ENCODE peak calls at places on chromosomes 13 and 19, in eight cellular contexts. One of them, this sample, is unnamed.

GRCh38 chr19:2494447-2495129 is 18.7 kb downstream of the GADD45B start:
- DNase-seq in adrenal gland: peak
- DNase-seq in CD4-positive, alpha-beta memory T cell: peak
- DNase-seq in GM23338: peak
- DNase-seq in effector memory CD4-positive, alpha-beta T cell: peak
- DNase-seq in AG09309: no peak
- DNase-seq in fibroblast of the aortic adventitia: peak
- DNase-seq in aorta: peak
- DNase-seq in this sample: peak

GRCh38 chr19:2964874-2965273 is 12.5 kb upstream of the TLE6 start:
- DNase-seq in aorta: no peak
- DNase-seq in fibroblast of the aortic adventitia: no peak
- DNase-seq in effector memory CD4-positive, alpha-beta T cell: no peak
- DNase-seq in AG09309: no peak
- DNase-seq in adrenal gland: no peak
- DNase-seq in CD4-positive, alpha-beta memory T cell: no peak
- DNase-seq in GM23338: no peak
- DNase-seq in this sample: no peak

GRCh38 chr13:65555973-65556372 is 1674.2 kb downstream of the PCDH9 start:
- DNase-seq in GM23338: no peak
- DNase-seq in aorta: no peak
- DNase-seq in effector memory CD4-positive, alpha-beta T cell: no peak
- DNase-seq in AG09309: no peak
- DNase-seq in adrenal gland: no peak
- DNase-seq in CD4-positive, alpha-beta memory T cell: no peak
- DNase-seq in fibroblast of the aortic adventitia: no peak
- DNase-seq in this sample: no peak

GRCh38 chr19:17777840-17778620 is 16.9 kb upstream of the B3GNT3 start:
- DNase-seq in fibroblast of the aortic adventitia: no peak
- DNase-seq in aorta: peak
- DNase-seq in effector memory CD4-positive, alpha-beta T cell: no peak
- DNase-seq in AG09309: no peak
- DNase-seq in adrenal gland: peak
- DNase-seq in GM23338: peak
- DNase-seq in CD4-positive, alpha-beta memory T cell: no peak
- DNase-seq in this sample: no peak

GRCh38 chr13:32415019-32415418 is 12.9 kb downstream of the N4BP2L1 start:
- DNase-seq in aorta: no peak
- DNase-seq in fibroblast of the aortic adventitia: peak
- DNase-seq in GM23338: peak
- DNase-seq in CD4-positive, alpha-beta memory T cell: no peak
- DNase-seq in effector memory CD4-positive, alpha-beta T cell: no peak
- DNase-seq in adrenal gland: no peak
- DNase-seq in AG09309: no peak
- DNase-seq in this sample: no peak

GRCh38 chr13:72637561-72637960 is 89.9 kb downstream of the MZT1 start:
- DNase-seq in effector memory CD4-positive, alpha-beta T cell: no peak
- DNase-seq in fibroblast of the aortic adventitia: no peak
- DNase-seq in GM23338: peak
- DNase-seq in adrenal gland: no peak
- DNase-seq in AG09309: no peak
- DNase-seq in aorta: no peak
- DNase-seq in CD4-positive, alpha-beta memory T cell: no peak
- DNase-seq in this sample: no peak

GRCh38 chr19:16025108-16026101 is 50.9 kb upstream of the TPM4 start:
- DNase-seq in CD4-positive, alpha-beta memory T cell: no peak
- DNase-seq in aorta: peak
- DNase-seq in adrenal gland: peak
- DNase-seq in fibroblast of the aortic adventitia: peak
- DNase-seq in effector memory CD4-positive, alpha-beta T cell: no peak
- DNase-seq in GM23338: peak
- DNase-seq in AG09309: peak
- DNase-seq in this sample: no peak

GRCh38 chr13:98411617-98412310 is 165.1 kb downstream of the STK24 start:
- DNase-seq in fibroblast of the aortic adventitia: peak
- DNase-seq in AG09309: no peak
- DNase-seq in CD4-positive, alpha-beta memory T cell: no peak
- DNase-seq in effector memory CD4-positive, alpha-beta T cell: no peak
- DNase-seq in aorta: peak
- DNase-seq in GM23338: no peak
- DNase-seq in adrenal gland: peak
- DNase-seq in this sample: no peak

GRCh38 chr19:43651758-43652545 is 12.3 kb upstream of the CADM4 start:
- DNase-seq in AG09309: no peak
- DNase-seq in CD4-positive, alpha-beta memory T cell: peak
- DNase-seq in GM23338: peak
- DNase-seq in effector memory CD4-positive, alpha-beta T cell: no peak
- DNase-seq in aorta: no peak
- DNase-seq in fibroblast of the aortic adventitia: peak
- DNase-seq in adrenal gland: peak
- DNase-seq in this sample: peak

GRCh38 chr19:16197188-16197621 is 506 bp upstream of the AP1M1 start:
- DNase-seq in GM23338: no peak
- DNase-seq in aorta: no peak
- DNase-seq in effector memory CD4-positive, alpha-beta T cell: no peak
- DNase-seq in AG09309: peak
- DNase-seq in adrenal gland: no peak
- DNase-seq in CD4-positive, alpha-beta memory T cell: no peak
- DNase-seq in fibroblast of the aortic adventitia: peak
- DNase-seq in this sample: no peak

GRCh38 chr13:54092686-54093085 is 1064.1 kb downstream of the OLFM4 start:
- DNase-seq in fibroblast of the aortic adventitia: no peak
- DNase-seq in CD4-positive, alpha-beta memory T cell: no peak
- DNase-seq in effector memory CD4-positive, alpha-beta T cell: no peak
- DNase-seq in GM23338: peak
- DNase-seq in AG09309: no peak
- DNase-seq in adrenal gland: no peak
- DNase-seq in aorta: no peak
- DNase-seq in this sample: no peak

GRCh38 chr13:33743438-33744368 is 74.2 kb upstream of the RFC3 start:
- DNase-seq in CD4-positive, alpha-beta memory T cell: peak
- DNase-seq in fibroblast of the aortic adventitia: no peak
- DNase-seq in aorta: no peak
- DNase-seq in GM23338: no peak
- DNase-seq in effector memory CD4-positive, alpha-beta T cell: no peak
- DNase-seq in adrenal gland: no peak
- DNase-seq in AG09309: no peak
- DNase-seq in this sample: no peak

GRCh38 chr19:13100031-13100588 is 2.5 kb downstream of the LYL1 start:
- DNase-seq in fibroblast of the aortic adventitia: no peak
- DNase-seq in aorta: no peak
- DNase-seq in AG09309: no peak
- DNase-seq in CD4-positive, alpha-beta memory T cell: peak
- DNase-seq in adrenal gland: no peak
- DNase-seq in effector memory CD4-positive, alpha-beta T cell: peak
- DNase-seq in GM23338: no peak
- DNase-seq in this sample: peak

GRCh38 chr13:49219647-49220034 is 497 bp upstream of the MLNR start:
- DNase-seq in effector memory CD4-positive, alpha-beta T cell: no peak
- DNase-seq in aorta: no peak
- DNase-seq in GM23338: no peak
- DNase-seq in CD4-positive, alpha-beta memory T cell: no peak
- DNase-seq in fibroblast of the aortic adventitia: peak
- DNase-seq in AG09309: no peak
- DNase-seq in adrenal gland: no peak
- DNase-seq in this sample: no peak

GRCh38 chr19:41994521-41994971 is 516 bp upstream of the ATP1A3 start:
- DNase-seq in fibroblast of the aortic adventitia: no peak
- DNase-seq in CD4-positive, alpha-beta memory T cell: no peak
- DNase-seq in effector memory CD4-positive, alpha-beta T cell: no peak
- DNase-seq in aorta: no peak
- DNase-seq in adrenal gland: no peak
- DNase-seq in GM23338: no peak
- DNase-seq in AG09309: no peak
- DNase-seq in this sample: no peak

GRCh38 chr19:40466219-40467006 is at the start of gene SPTBN4:
- DNase-seq in effector memory CD4-positive, alpha-beta T cell: peak
- DNase-seq in fibroblast of the aortic adventitia: no peak
- DNase-seq in CD4-positive, alpha-beta memory T cell: no peak
- DNase-seq in aorta: peak
- DNase-seq in AG09309: no peak
- DNase-seq in GM23338: no peak
- DNase-seq in adrenal gland: peak
- DNase-seq in this sample: peak

GRCh38 chr19:3949294-3949693 is 16.4 kb downstream of the NMRK2 start:
- DNase-seq in AG09309: no peak
- DNase-seq in fibroblast of the aortic adventitia: no peak
- DNase-seq in GM23338: no peak
- DNase-seq in aorta: no peak
- DNase-seq in effector memory CD4-positive, alpha-beta T cell: no peak
- DNase-seq in CD4-positive, alpha-beta memory T cell: no peak
- DNase-seq in adrenal gland: no peak
- DNase-seq in this sample: no peak

GRCh38 chr13:59750860-59751259 is 412.9 kb downstream of the DIAPH3 start:
- DNase-seq in AG09309: peak
- DNase-seq in CD4-positive, alpha-beta memory T cell: no peak
- DNase-seq in GM23338: peak
- DNase-seq in aorta: no peak
- DNase-seq in adrenal gland: no peak
- DNase-seq in fibroblast of the aortic adventitia: peak
- DNase-seq in effector memory CD4-positive, alpha-beta T cell: no peak
- DNase-seq in this sample: no peak

GRCh38 chr19:33407716-33408115 is 34.2 kb downstream of the CEBPG start:
- DNase-seq in GM23338: no peak
- DNase-seq in aorta: peak
- DNase-seq in effector memory CD4-positive, alpha-beta T cell: no peak
- DNase-seq in adrenal gland: no peak
- DNase-seq in AG09309: no peak
- DNase-seq in CD4-positive, alpha-beta memory T cell: no peak
- DNase-seq in fibroblast of the aortic adventitia: no peak
- DNase-seq in this sample: no peak

DNA sequence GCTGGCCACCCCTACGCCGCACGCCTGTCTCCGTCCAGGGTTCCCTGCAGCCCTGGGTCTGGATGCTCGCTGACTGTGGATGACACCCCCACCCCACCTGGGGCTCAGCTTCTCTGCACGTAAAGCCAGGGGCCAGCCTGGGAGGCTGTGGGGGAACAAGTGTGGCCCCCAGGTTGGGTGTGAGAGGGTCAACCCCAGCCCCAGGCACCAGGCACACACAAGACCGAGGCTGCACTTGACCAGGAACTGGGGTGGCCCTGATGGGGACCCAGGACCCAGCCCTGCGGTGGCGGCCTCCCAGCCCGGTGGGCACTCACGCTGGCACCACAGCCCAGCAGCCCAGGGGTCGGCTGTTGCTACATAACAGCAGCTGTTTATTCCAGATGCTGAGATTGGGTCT is 41.6 kb downstream of the GAS6 start:
- DNase-seq in CD4-positive, alpha-beta memory T cell: no peak
- DNase-seq in GM23338: no peak
- DNase-seq in effector memory CD4-positive, alpha-beta T cell: no peak
- DNase-seq in adrenal gland: no peak
- DNase-seq in aorta: no peak
- DNase-seq in fibroblast of the aortic adventitia: no peak
- DNase-seq in AG09309: no peak
- DNase-seq in this sample: no peak
- H3K4me3 ChIP-seq in CD4-positive, alpha-beta memory T cell: no peak
- H3K4me3 ChIP-seq in GM23338: no peak
- H3K4me3 ChIP-seq in effector memory CD4-positive, alpha-beta T cell: no peak
- H3K4me3 ChIP-seq in adrenal gland: no peak
- H3K4me3 ChIP-seq in aorta: no peak
- H3K4me3 ChIP-seq in fibroblast of the aortic adventitia: no peak
- H3K4me3 ChIP-seq in AG09309: no peak
- H3K4me3 ChIP-seq in this sample: no peak

GRCh38 chr19:47130120-47130588 is 481 bp upstream of the SAE1 start:
- DNase-seq in fibroblast of the aortic adventitia: no peak
- DNase-seq in GM23338: no peak
- DNase-seq in effector memory CD4-positive, alpha-beta T cell: no peak
- DNase-seq in CD4-positive, alpha-beta memory T cell: no peak
- DNase-seq in aorta: no peak
- DNase-seq in AG09309: no peak
- DNase-seq in adrenal gland: no peak
- DNase-seq in this sample: no peak
- H3K4me3 ChIP-seq in fibroblast of the aortic adventitia: no peak
- H3K4me3 ChIP-seq in GM23338: no peak
- H3K4me3 ChIP-seq in effector memory CD4-positive, alpha-beta T cell: peak
- H3K4me3 ChIP-seq in CD4-positive, alpha-beta memory T cell: peak
- H3K4me3 ChIP-seq in aorta: no peak
- H3K4me3 ChIP-seq in AG09309: no peak
- H3K4me3 ChIP-seq in adrenal gland: no peak
- H3K4me3 ChIP-seq in this sample: peak

DNA sequence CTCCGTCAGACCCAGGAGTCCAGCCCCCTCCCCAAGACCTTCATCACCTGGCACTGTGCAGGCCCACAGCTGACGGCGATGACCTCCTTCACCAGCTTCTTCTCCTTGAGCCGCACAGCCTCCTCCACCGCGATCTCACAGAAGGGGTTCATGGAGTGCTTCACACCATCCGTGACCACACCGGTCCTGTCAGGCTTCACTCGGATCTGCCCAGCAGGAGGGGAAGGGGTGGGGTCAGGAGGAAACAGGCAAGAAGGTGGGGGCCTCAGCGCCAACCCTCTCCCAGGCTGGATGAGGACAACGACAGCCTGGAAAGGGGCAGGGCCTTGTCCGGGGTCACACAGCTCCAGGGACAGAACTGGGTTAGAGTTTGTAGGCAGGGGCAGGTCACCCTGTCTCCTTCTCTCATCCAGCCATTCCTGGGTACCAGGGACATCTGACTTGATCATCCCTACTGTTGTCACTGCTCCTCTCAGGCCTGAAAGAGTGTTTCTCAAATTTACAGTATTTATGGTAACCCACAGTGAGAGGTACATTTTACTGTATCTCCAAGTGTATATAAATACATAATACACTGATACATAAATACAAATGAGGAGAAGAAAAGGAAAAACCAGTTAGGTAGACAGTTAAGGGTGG is 12.0 kb downstream of the ETFB start:
- DNase-seq in GM23338: no peak
- DNase-seq in fibroblast of the aortic adventitia: no peak
- DNase-seq in AG09309: no peak
- DNase-seq in effector memory CD4-positive, alpha-beta T cell: no peak
- DNase-seq in CD4-positive, alpha-beta memory T cell: no peak
- DNase-seq in adrenal gland: no peak
- DNase-seq in aorta: no peak
- DNase-seq in this sample: no peak
- H3K4me3 ChIP-seq in GM23338: no peak
- H3K4me3 ChIP-seq in fibroblast of the aortic adventitia: no peak
- H3K4me3 ChIP-seq in AG09309: no peak
- H3K4me3 ChIP-seq in effector memory CD4-positive, alpha-beta T cell: no peak
- H3K4me3 ChIP-seq in CD4-positive, alpha-beta memory T cell: no peak
- H3K4me3 ChIP-seq in adrenal gland: no peak
- H3K4me3 ChIP-seq in aorta: no peak
- H3K4me3 ChIP-seq in this sample: no peak

GRCh38 chr13:79402679-79403078 is 3.4 kb downstream of the RBM26 start:
- DNase-seq in CD4-positive, alpha-beta memory T cell: no peak
- DNase-seq in GM23338: no peak
- DNase-seq in effector memory CD4-positive, alpha-beta T cell: no peak
- DNase-seq in aorta: no peak
- DNase-seq in fibroblast of the aortic adventitia: no peak
- DNase-seq in adrenal gland: no peak
- DNase-seq in AG09309: no peak
- DNase-seq in this sample: no peak
- H3K4me3 ChIP-seq in CD4-positive, alpha-beta memory T cell: peak
- H3K4me3 ChIP-seq in GM23338: peak
- H3K4me3 ChIP-seq in effector memory CD4-positive, alpha-beta T cell: peak
- H3K4me3 ChIP-seq in aorta: no peak
- H3K4me3 ChIP-seq in fibroblast of the aortic adventitia: no peak
- H3K4me3 ChIP-seq in adrenal gland: no peak
- H3K4me3 ChIP-seq in AG09309: no peak
- H3K4me3 ChIP-seq in this sample: peak

GRCh38 chr13:23160241-23161175 is 20.3 kb upstream of the SGCG start:
- DNase-seq in GM23338: peak
- DNase-seq in adrenal gland: no peak
- DNase-seq in AG09309: no peak
- DNase-seq in CD4-positive, alpha-beta memory T cell: no peak
- DNase-seq in fibroblast of the aortic adventitia: no peak
- DNase-seq in effector memory CD4-positive, alpha-beta T cell: no peak
- DNase-seq in aorta: no peak
- DNase-seq in this sample: no peak
- H3K4me3 ChIP-seq in GM23338: peak
- H3K4me3 ChIP-seq in adrenal gland: no peak
- H3K4me3 ChIP-seq in AG09309: peak
- H3K4me3 ChIP-seq in CD4-positive, alpha-beta memory T cell: no peak
- H3K4me3 ChIP-seq in fibroblast of the aortic adventitia: no peak
- H3K4me3 ChIP-seq in effector memory CD4-positive, alpha-beta T cell: no peak
- H3K4me3 ChIP-seq in aorta: no peak
- H3K4me3 ChIP-seq in this sample: no peak